ENCODE peak calls at places on chromosomes 12 and 14, in nine cellular contexts. G, M, C, O, I, L, H, Z and X are unnamed samples.
A peak's percentile ranks its signal among the peaks of the same experiment; 100 is the strongest.

GRCh38 chr12:8823565-8824300 is 1.3 kb downstream of the A2ML1 start:
- DNase-seq in G (no peak), M (peak; percentile 84), C (no peak), O (no peak), I (no peak), L (peak; percentile 64), H (peak; percentile 35), Z (peak; percentile 6), X (no peak)

GRCh38 chr12:111753144-111753881 is 13.4 kb upstream of the ALDH2 start:
- DNase-seq in G (peak; percentile 72), M (peak; percentile 80), C (peak; percentile 84), O (peak; percentile 79), I (no peak), L (peak; percentile 74), H (peak; percentile 54), Z (peak; percentile 2), X (peak; percentile 88)

GRCh38 chr12:14774944-14775651 is 28.2 kb downstream of the WBP11 start:
- DNase-seq in G (peak; percentile 74), M (peak; percentile 63), C (peak; percentile 83), O (peak; percentile 56), I (peak; percentile 58), L (peak; percentile 54), H (peak; percentile 53), Z (no peak), X (peak; percentile 41)

GRCh38 chr14:65462411-65462810 is 49.9 kb downstream of the FUT8 start:
- DNase-seq in G (no peak), M (no peak), C (no peak), O (no peak), I (no peak), L (no peak), H (no peak), Z (no peak), X (no peak)

GRCh38 chr12:119678459-119678858 is 10.5 kb downstream of the PRKAB1 start:
- DNase-seq in G (no peak), M (no peak), C (no peak), O (no peak), I (no peak), L (no peak), H (no peak), Z (no peak), X (no peak)

GRCh38 chr14:106508216-106508615 is 981.8 kb downstream of the TMEM121 start:
- DNase-seq in G (no peak), M (no peak), C (no peak), O (no peak), I (no peak), L (no peak), H (no peak), Z (no peak), X (no peak)

GRCh38 chr12:93156091-93156490 is 221.6 kb upstream of the NUDT4 start:
- DNase-seq in G (no peak), M (no peak), C (no peak), O (peak; percentile 66), I (no peak), L (no peak), H (peak; percentile 77), Z (no peak), X (no peak)

GRCh38 chr12:128766738-128767501 is 56.8 kb downstream of the SLC15A4 start:
- DNase-seq in G (no peak), M (no peak), C (peak; percentile 47), O (no peak), I (no peak), L (no peak), H (no peak), Z (no peak), X (no peak)

GRCh38 chr14:24279301-24280186 is 8.1 kb upstream of the RABGGTA start:
- DNase-seq in G (no peak), M (no peak), C (no peak), O (no peak), I (no peak), L (no peak), H (no peak), Z (no peak), X (no peak)

GRCh38 chr14:51607677-51608076 is 44.0 kb upstream of the FRMD6 start:
- DNase-seq in G (no peak), M (no peak), C (no peak), O (no peak), I (no peak), L (peak; percentile 17), H (no peak), Z (no peak), X (no peak)

GRCh38 chr14:94904636-94905035 is 134.7 kb upstream of the GSC start:
- DNase-seq in G (no peak), M (no peak), C (no peak), O (no peak), I (no peak), L (no peak), H (no peak), Z (no peak), X (no peak)

GRCh38 chr14:101480022-101480746 is 81.1 kb upstream of the DIO3 start:
- DNase-seq in G (no peak), M (no peak), C (peak; percentile 37), O (peak; percentile 15), I (no peak), L (peak; percentile 6), H (no peak), Z (no peak), X (peak; percentile 8)

DNA sequence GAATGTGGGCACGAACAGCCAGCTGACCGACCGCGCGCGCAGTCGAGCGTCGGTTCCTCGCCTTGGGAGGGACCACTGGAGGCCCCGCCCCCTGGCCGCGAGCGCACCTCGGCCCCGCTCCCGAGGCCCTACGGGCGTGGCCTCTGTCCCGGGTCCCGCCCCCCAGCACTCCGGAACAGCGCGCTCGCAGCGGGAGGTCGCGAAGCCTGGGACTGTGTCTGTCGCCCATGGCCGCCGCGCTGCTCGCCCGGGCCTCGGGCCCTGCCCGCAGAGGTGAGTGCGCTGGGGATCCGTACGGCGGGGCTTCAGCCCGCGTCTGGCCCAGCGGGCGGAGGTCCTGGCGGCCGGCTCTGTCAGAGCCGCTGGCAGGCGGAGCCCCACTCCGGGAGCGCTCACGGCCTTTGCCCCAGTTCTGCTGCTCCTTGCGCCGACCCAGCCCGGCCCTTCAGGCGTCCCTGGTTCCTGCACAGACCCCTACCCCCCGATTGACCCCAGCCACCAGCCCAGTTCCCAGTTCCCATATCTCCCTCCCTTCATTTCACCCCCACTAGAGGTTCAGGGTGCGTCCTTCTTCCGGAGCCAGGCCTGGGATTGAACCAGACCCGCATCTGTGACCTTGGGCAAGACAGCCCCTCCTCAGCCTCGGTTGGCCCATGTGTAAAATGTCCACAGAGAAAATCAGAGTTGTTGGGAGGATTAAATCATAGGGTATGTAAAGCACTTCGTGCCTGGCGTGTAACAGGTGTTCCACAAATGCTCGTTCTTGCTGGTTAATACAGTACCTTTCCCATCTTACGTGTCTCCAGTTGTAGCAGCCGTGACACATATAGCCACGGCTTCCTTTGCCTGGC is at the start of gene ACADS:
- DNase-seq in G (peak; percentile 96), M (peak; percentile 98), C (peak; percentile 95), O (peak; percentile 95), I (peak; percentile 76), L (peak; percentile 93), H (peak; percentile 88), Z (peak; percentile 51), X (peak; percentile 95)
- TF ChIP-seq POLR2A in G (no peak), M (peak; percentile 44), C (peak; percentile 28), O (peak; percentile 69), I (no peak), L (no peak), H (peak; percentile 88), Z (peak; percentile 68), X (peak; percentile 35)

GRCh38 chr14:100350283-100350926 is 27.3 kb downstream of the SLC25A47 start:
- DNase-seq in G (no peak), M (no peak), C (no peak), O (peak; percentile 26), I (no peak), L (no peak), H (no peak), Z (no peak), X (no peak)

GRCh38 chr14:100348779-100349708 is 25.9 kb downstream of the SLC25A47 start:
- DNase-seq in G (no peak), M (no peak), C (no peak), O (peak; percentile 33), I (no peak), L (no peak), H (no peak), Z (no peak), X (no peak)

GRCh38 chr14:100345711-100346110 is 22.6 kb downstream of the SLC25A47 start:
- DNase-seq in G (no peak), M (no peak), C (no peak), O (peak; percentile 25), I (no peak), L (no peak), H (no peak), Z (no peak), X (peak; percentile 70)

GRCh38 chr14:100348253-100348729 is 25.2 kb downstream of the SLC25A47 start:
- DNase-seq in G (no peak), M (no peak), C (no peak), O (peak; percentile 37), I (no peak), L (no peak), H (no peak), Z (no peak), X (no peak)

GRCh38 chr14:100346306-100347091 is 23.4 kb downstream of the SLC25A47 start:
- DNase-seq in G (no peak), M (no peak), C (no peak), O (peak; percentile 24), I (no peak), L (no peak), H (no peak), Z (no peak), X (peak; percentile 6)
- TF ChIP-seq POLR2A in G (no peak), M (no peak), C (no peak), O (no peak), I (no peak), L (no peak), H (no peak), Z (no peak), X (no peak)

DNA sequence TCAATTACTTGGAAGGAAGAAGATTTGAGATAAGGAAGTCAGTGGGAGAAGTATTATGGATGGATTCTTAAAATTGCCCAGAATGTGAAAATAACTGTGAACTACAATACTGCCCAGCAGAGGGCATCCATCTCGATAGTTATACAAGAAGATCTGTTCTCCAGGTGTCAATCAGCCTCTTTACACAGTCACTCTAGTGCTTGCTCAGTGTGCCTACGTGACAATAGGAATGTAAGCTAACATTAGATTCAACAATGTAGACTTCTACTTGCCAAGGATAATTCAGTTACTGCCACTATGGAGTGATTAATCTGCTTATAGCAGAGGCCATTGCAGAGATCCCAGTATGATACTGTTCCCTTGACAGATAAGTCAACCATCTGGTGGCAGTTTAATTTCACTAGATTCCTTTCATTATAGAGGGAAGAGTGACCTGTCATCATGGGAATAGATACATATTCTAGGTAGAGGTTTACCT is 10.6 kb upstream of the MAP4K5 start:
- DNase-seq in G (no peak), M (no peak), C (no peak), O (no peak), I (peak; percentile 38), L (peak; percentile 56), H (peak; percentile 44), Z (peak; percentile 51), X (no peak)
- TF ChIP-seq POLR2A in G (no peak), M (no peak), C (no peak), O (no peak), I (no peak), L (no peak), H (no peak), Z (no peak), X (no peak)

DNA sequence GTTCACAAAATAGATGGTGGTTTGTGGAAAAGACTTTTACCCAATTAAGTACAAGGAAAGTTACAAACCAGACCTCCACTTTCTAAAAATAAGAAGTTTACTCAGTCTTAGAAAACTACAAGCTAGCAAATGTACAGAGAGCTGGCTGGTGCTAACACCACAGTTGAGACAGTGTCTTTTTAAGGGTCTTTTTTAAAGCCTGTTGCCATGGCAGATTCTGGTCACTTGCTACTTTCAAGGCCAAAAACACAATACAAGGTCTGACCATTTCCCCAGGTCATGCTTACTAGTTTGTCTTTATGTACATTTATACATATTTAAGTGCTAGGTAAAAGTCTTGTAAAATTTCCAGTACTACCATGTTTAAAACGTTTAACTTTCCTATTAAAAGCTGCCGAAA is 2.4 kb downstream of the BTG1 start:
- DNase-seq in G (no peak), M (no peak), C (no peak), O (no peak), I (no peak), L (no peak), H (no peak), Z (no peak), X (no peak)
- TF ChIP-seq POLR2A in G (no peak), M (no peak), C (no peak), O (no peak), I (no peak), L (no peak), H (no peak), Z (no peak), X (no peak)